ENCODE peak calls at places on chromosomes 6 and 20, in ten cellular contexts. G is A673; K is brain microvascular endothelial cell; R is nephron progenitor cell; U is CD4-positive, alpha-beta T cell; M is astrocyte of the cerebellum; O is SK-N-SH; I is lower lobe of right lung; Y is HCT116; P is CD8-positive, alpha-beta T cell. F is an unnamed sample.

GRCh38 chr6:122853259-122853995 is 64.4 kb downstream of the SMPDL3A start:
- DNase-seq in K (no peak), G (no peak), R (no peak), U (no peak), M (no peak), O (no peak), I (no peak), P (no peak), Y (no peak), F (no peak)

GRCh38 chr6:124795879-124796838 is 166.1 kb upstream of the RNF217 start:
- DNase-seq in Y (no peak), K (peak), G (peak), P (no peak), U (no peak), I (no peak), O (no peak), M (peak), R (peak), F (no peak)

GRCh38 chr6:141451508-141452353 is 681.0 kb upstream of the GJE1 start:
- DNase-seq in G (no peak), I (no peak), O (no peak), P (no peak), R (no peak), Y (peak), U (no peak), K (peak), M (no peak), F (no peak)

GRCh38 chr6:11433860-11434259 is 103.7 kb upstream of the TMEM170B start:
- DNase-seq in K (no peak), G (no peak), I (no peak), O (no peak), M (no peak), R (no peak), Y (no peak), U (no peak), P (no peak), F (no peak)

GRCh38 chr6:12371641-12372146 is 81.5 kb downstream of the EDN1 start:
- DNase-seq in K (no peak), U (no peak), I (no peak), R (no peak), M (no peak), P (no peak), Y (no peak), O (no peak), G (no peak), F (no peak)

GRCh38 chr20:37841389-37841788 is 61.5 kb upstream of the VSTM2L start:
- DNase-seq in Y (no peak), U (no peak), G (no peak), R (no peak), K (no peak), M (no peak), O (no peak), I (no peak), P (no peak), F (no peak)

GRCh38 chr6:13992417-13993055 is 67.8 kb downstream of the RNF182 start:
- DNase-seq in P (no peak), K (peak), O (no peak), Y (peak), M (no peak), R (no peak), I (no peak), U (no peak), G (no peak), F (no peak)

GRCh38 chr6:137893726-137894125 is 26.7 kb downstream of the TNFAIP3 start:
- DNase-seq in K (no peak), R (no peak), G (no peak), Y (no peak), U (no peak), I (no peak), M (no peak), O (no peak), P (no peak), F (no peak)

GRCh38 chr6:165880721-165881120 is 217.7 kb upstream of the PDE10A start:
- DNase-seq in O (no peak), U (no peak), I (no peak), M (peak), Y (no peak), R (no peak), K (no peak), P (no peak), G (no peak), F (no peak)

GRCh38 chr6:125841356-125842090 is 50.8 kb downstream of the NCOA7 start:
- DNase-seq in U (no peak), M (no peak), R (no peak), K (no peak), I (no peak), P (no peak), O (no peak), Y (no peak), G (no peak), F (no peak)

GRCh38 chr6:116090251-116090650 is 10.4 kb upstream of the NT5DC1 start:
- DNase-seq in Y (no peak), P (no peak), M (no peak), O (no peak), K (no peak), I (no peak), R (no peak), G (no peak), U (no peak), F (no peak)

GRCh38 chr20:51326241-51326819 is 216.2 kb downstream of the NFATC2 start:
- DNase-seq in Y (peak), U (peak), K (peak), G (peak), P (peak), R (peak), O (peak), M (no peak), I (peak), F (no peak)

GRCh38 chr6:6712258-6712978 is 123.9 kb downstream of the LY86 start:
- DNase-seq in U (no peak), M (peak), R (no peak), K (peak), G (no peak), O (no peak), P (no peak), I (peak), Y (peak), F (no peak)
- TF ChIP-seq CTCF in U (no peak), M (peak), R (no peak), K (no peak), G (no peak), O (no peak), P (no peak), I (no peak), Y (peak), F (no peak)

GRCh38 chr20:48350291-48350988 is 477.4 kb downstream of the PREX1 start:
- DNase-seq in K (no peak), R (no peak), G (peak), Y (no peak), M (no peak), I (no peak), P (no peak), O (peak), U (no peak), F (no peak)
- TF ChIP-seq CTCF in K (peak), R (peak), G (peak), Y (peak), M (peak), I (no peak), P (no peak), O (peak), U (no peak), F (no peak)

GRCh38 chr6:97586344-97586743 is 303.3 kb upstream of the MMS22L start:
- DNase-seq in O (peak), U (no peak), R (no peak), K (peak), G (peak), M (peak), Y (no peak), I (no peak), P (no peak), F (no peak)
- TF ChIP-seq CTCF in O (peak), U (no peak), R (peak), K (peak), G (peak), M (peak), Y (peak), I (no peak), P (no peak), F (no peak)

DNA sequence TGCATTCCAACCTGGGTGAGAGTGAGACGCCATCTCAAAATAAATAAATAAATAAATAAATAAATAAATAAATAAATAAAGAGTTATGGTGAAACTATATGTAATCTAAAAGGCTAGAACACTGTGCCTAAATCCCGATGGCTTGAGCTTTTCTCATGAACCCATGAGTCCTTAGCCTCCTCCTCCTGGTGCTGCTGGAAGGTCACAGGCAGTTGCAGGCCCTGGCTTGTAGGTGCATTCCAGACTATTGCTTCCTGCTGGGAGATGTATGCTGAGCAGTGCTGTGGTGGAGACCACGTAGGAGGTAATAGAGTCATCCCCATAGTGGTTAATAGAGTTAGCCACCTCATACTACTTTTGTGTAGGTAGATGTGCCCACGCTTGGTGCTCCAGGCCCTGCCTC is 12.5 kb downstream of the PTK7 start:
- DNase-seq in G (no peak), I (no peak), U (no peak), P (no peak), K (peak), M (peak), R (no peak), O (no peak), Y (no peak), F (no peak)
- TF ChIP-seq CTCF in G (no peak), I (no peak), U (no peak), P (no peak), K (no peak), M (no peak), R (no peak), O (no peak), Y (no peak), F (no peak)

DNA sequence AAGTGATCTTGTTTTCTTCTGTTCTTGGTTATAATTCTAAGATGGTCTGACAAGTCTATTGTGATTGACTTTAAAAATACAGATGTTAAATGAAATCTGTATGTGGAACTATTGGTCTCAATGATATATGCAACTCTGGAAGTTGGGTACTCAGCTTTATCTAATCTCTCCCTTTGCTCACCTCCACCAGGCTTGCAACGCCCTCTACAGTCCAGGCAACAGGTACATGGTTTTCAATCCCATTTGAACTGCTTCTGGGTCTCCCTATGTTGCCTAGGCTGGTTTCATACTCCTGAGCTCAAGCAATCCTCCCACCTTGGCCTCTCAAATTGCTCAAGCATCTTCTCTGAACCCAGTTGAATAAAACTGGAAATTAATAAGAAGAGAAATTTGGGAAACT is 25.6 kb upstream of the HLA-DQB1 start:
- DNase-seq in G (peak), K (no peak), I (peak), Y (peak), O (no peak), R (peak), M (no peak), P (peak), U (peak), F (no peak)
- TF ChIP-seq CTCF in G (peak), K (peak), I (peak), Y (peak), O (no peak), R (peak), M (no peak), P (peak), U (peak), F (no peak)

DNA sequence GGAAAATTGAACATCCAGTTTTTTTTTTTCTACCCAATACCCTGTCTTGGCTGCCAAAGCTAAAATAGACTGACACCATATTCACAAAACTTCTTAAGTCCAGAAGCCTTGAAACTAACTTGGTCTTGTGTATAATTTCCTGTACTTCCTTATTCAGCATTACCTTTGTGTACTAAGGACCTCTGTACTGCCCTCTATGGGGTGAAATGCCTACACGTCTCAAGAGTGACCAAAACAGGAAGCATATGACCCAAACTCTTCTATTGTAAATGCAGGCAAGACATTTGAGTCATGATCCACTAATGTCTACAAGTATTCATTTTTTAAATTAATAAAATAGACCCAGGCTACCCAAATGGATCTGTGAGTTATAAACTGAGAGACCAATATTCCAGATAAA is 50.4 kb downstream of the HMGCLL1 start:
- DNase-seq in U (no peak), P (no peak), R (no peak), I (no peak), Y (peak), M (no peak), K (peak), O (no peak), G (peak), F (no peak)
- TF ChIP-seq CTCF in U (no peak), P (no peak), R (peak), I (peak), Y (peak), M (peak), K (peak), O (peak), G (peak), F (no peak)

DNA sequence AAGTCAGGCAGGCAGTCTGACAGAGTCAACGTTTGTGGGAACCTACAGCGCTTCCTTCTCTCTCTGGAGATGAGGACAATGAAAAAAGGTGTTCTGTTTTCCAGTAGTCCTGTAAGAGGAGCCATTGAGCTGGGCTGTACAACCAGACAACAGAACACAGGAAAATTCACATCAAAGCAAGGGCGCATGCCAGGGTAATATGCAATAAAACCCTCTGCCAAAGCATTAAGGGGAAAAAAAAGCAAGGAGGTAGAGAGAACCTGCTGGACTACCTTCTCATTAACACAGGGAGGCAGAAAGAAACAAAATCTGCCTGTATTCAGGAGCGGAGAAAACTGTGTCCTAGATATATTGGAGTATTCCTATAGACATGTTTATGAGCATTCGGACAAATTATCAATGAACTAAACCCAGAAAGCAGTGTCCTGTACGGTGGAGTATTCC is 1.3 kb downstream of the RNF24 start:
- DNase-seq in K (peak), Y (peak), U (no peak), I (no peak), P (no peak), M (peak), G (peak), O (peak), R (no peak), F (no peak)
- TF ChIP-seq CTCF in K (peak), Y (peak), U (peak), I (peak), P (peak), M (peak), G (peak), O (peak), R (peak), F (no peak)

GRCh38 chr6:89267918-89268317 is 47.2 kb downstream of the GABRR2 start:
- DNase-seq in K (no peak), O (no peak), U (no peak), G (no peak), I (no peak), Y (no peak), P (no peak), R (no peak), M (no peak), F (no peak)

GRCh38 chr6:89272611-89273010 is 42.5 kb downstream of the GABRR2 start:
- DNase-seq in R (no peak), Y (no peak), I (no peak), P (no peak), G (no peak), K (no peak), M (no peak), O (no peak), U (no peak), F (no peak)

GRCh38 chr6:89268776-89269175 is 46.3 kb downstream of the GABRR2 start:
- DNase-seq in P (no peak), U (no peak), I (no peak), K (peak), M (peak), Y (no peak), O (no peak), G (no peak), R (no peak), F (no peak)

GRCh38 chr6:89270951-89271721 is 44.0 kb downstream of the GABRR2 start:
- DNase-seq in O (no peak), G (no peak), U (no peak), P (no peak), Y (no peak), M (no peak), I (no peak), R (no peak), K (no peak), F (no peak)

GRCh38 chr6:89269981-89270380 is 45.1 kb downstream of the GABRR2 start:
- DNase-seq in G (no peak), Y (no peak), R (no peak), P (no peak), U (no peak), K (no peak), I (no peak), M (no peak), O (no peak), F (no peak)
- TF ChIP-seq CTCF in G (no peak), Y (no peak), R (no peak), P (no peak), U (no peak), K (no peak), I (no peak), M (no peak), O (no peak), F (no peak)

DNA sequence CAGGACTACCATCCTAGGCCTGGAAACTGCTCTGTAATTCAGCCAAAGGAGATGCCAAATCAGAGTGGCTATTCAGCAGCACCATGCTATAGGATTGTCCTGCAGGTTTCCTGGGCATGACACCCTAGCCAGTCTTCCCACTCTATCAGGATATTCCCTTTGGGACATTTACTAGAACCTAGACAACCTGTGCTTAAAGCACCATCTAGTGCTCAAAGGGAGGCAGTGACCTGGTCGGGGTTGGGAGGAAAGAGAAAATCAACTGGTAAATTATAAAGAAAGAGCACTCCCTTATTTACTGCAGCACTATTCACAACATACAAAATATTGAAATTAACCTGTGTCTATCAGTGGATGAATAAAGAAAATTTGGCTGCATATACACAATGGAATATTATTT is 67.2 kb upstream of the SMLR1 start:
- DNase-seq in M (peak), O (peak), G (peak), Y (peak), U (no peak), R (no peak), P (no peak), K (peak), I (no peak), F (no peak)
- TF ChIP-seq CTCF in M (peak), O (peak), G (peak), Y (peak), U (no peak), R (peak), P (no peak), K (peak), I (peak), F (no peak)